ENCODE peak calls at places on chromosomes 16 and 17, in eight cellular contexts. One of them, this sample, is unnamed.

GRCh38 chr17:10769840-10770239 is 34.1 kb downstream of the TMEM238L start:
- DNase-seq in skeletal muscle cell: no peak
- DNase-seq in effector memory CD4-positive, alpha-beta T cell: no peak
- DNase-seq in central memory CD8-positive, alpha-beta T cell: no peak
- DNase-seq in A172: no peak
- DNase-seq in GM12891: no peak
- DNase-seq in HEK293T: no peak
- DNase-seq in aorta: no peak
- DNase-seq in this sample: no peak

GRCh38 chr16:76265434-76266045 is 11.7 kb upstream of the CNTNAP4 start:
- DNase-seq in skeletal muscle cell: no peak
- DNase-seq in effector memory CD4-positive, alpha-beta T cell: no peak
- DNase-seq in central memory CD8-positive, alpha-beta T cell: no peak
- DNase-seq in A172: peak; percentile 37
- DNase-seq in GM12891: no peak
- DNase-seq in HEK293T: peak; percentile 46
- DNase-seq in aorta: no peak
- DNase-seq in this sample: no peak

GRCh38 chr17:71378036-71378435 is 742.8 kb upstream of the SOX9 start:
- DNase-seq in skeletal muscle cell: no peak
- DNase-seq in effector memory CD4-positive, alpha-beta T cell: no peak
- DNase-seq in central memory CD8-positive, alpha-beta T cell: no peak
- DNase-seq in A172: no peak
- DNase-seq in GM12891: no peak
- DNase-seq in HEK293T: no peak
- DNase-seq in aorta: no peak
- DNase-seq in this sample: no peak

GRCh38 chr17:76266244-76266938 is 1.2 kb downstream of the UBALD2 start:
- DNase-seq in skeletal muscle cell: no peak
- DNase-seq in effector memory CD4-positive, alpha-beta T cell: no peak
- DNase-seq in central memory CD8-positive, alpha-beta T cell: no peak
- DNase-seq in A172: peak; percentile 33
- DNase-seq in GM12891: no peak
- DNase-seq in HEK293T: no peak
- DNase-seq in aorta: no peak
- DNase-seq in this sample: no peak

GRCh38 chr16:57663917-57664661 is 4.0 kb upstream of the ADGRG3 start:
- DNase-seq in skeletal muscle cell: no peak
- DNase-seq in effector memory CD4-positive, alpha-beta T cell: no peak
- DNase-seq in central memory CD8-positive, alpha-beta T cell: no peak
- DNase-seq in A172: no peak
- DNase-seq in GM12891: no peak
- DNase-seq in HEK293T: no peak
- DNase-seq in aorta: no peak
- DNase-seq in this sample: no peak

GRCh38 chr17:78675836-78676235 is 98.6 kb upstream of the DNAH17 start:
- DNase-seq in skeletal muscle cell: no peak
- DNase-seq in effector memory CD4-positive, alpha-beta T cell: no peak
- DNase-seq in central memory CD8-positive, alpha-beta T cell: no peak
- DNase-seq in A172: no peak
- DNase-seq in GM12891: no peak
- DNase-seq in HEK293T: no peak
- DNase-seq in aorta: no peak
- DNase-seq in this sample: no peak

GRCh38 chr17:18262641-18263040 is 2.2 kb downstream of the MIEF2 start:
- DNase-seq in skeletal muscle cell: no peak
- DNase-seq in effector memory CD4-positive, alpha-beta T cell: no peak
- DNase-seq in central memory CD8-positive, alpha-beta T cell: no peak
- DNase-seq in A172: no peak
- DNase-seq in GM12891: no peak
- DNase-seq in HEK293T: no peak
- DNase-seq in aorta: no peak
- DNase-seq in this sample: peak; percentile 66

GRCh38 chr16:14202697-14203096 is 131.6 kb downstream of the MRTFB start:
- DNase-seq in skeletal muscle cell: no peak
- DNase-seq in effector memory CD4-positive, alpha-beta T cell: no peak
- DNase-seq in central memory CD8-positive, alpha-beta T cell: no peak
- DNase-seq in A172: no peak
- DNase-seq in GM12891: no peak
- DNase-seq in HEK293T: no peak
- DNase-seq in aorta: no peak
- DNase-seq in this sample: no peak

GRCh38 chr16:2955779-2956565 is 8.1 kb upstream of the KREMEN2 start:
- DNase-seq in skeletal muscle cell: no peak
- DNase-seq in effector memory CD4-positive, alpha-beta T cell: no peak
- DNase-seq in central memory CD8-positive, alpha-beta T cell: no peak
- DNase-seq in A172: no peak
- DNase-seq in GM12891: no peak
- DNase-seq in HEK293T: no peak
- DNase-seq in aorta: no peak
- DNase-seq in this sample: peak; percentile 47

GRCh38 chr16:46772463-46772862 is 24.3 kb upstream of the MYLK3 start:
- DNase-seq in skeletal muscle cell: no peak
- DNase-seq in effector memory CD4-positive, alpha-beta T cell: no peak
- DNase-seq in central memory CD8-positive, alpha-beta T cell: no peak
- DNase-seq in A172: no peak
- DNase-seq in GM12891: no peak
- DNase-seq in HEK293T: no peak
- DNase-seq in aorta: no peak
- DNase-seq in this sample: no peak

GRCh38 chr17:73343739-73344454 is 32.1 kb upstream of the CDC42EP4 start:
- DNase-seq in skeletal muscle cell: no peak
- DNase-seq in effector memory CD4-positive, alpha-beta T cell: no peak
- DNase-seq in central memory CD8-positive, alpha-beta T cell: no peak
- DNase-seq in A172: peak; percentile 60
- DNase-seq in GM12891: no peak
- DNase-seq in HEK293T: no peak
- DNase-seq in aorta: no peak
- DNase-seq in this sample: no peak

GRCh38 chr17:9907131-9907530 is 2.1 kb upstream of the RCVRN start:
- DNase-seq in skeletal muscle cell: no peak
- DNase-seq in effector memory CD4-positive, alpha-beta T cell: no peak
- DNase-seq in central memory CD8-positive, alpha-beta T cell: no peak
- DNase-seq in A172: no peak
- DNase-seq in GM12891: no peak
- DNase-seq in HEK293T: no peak
- DNase-seq in aorta: peak; percentile 5
- DNase-seq in this sample: no peak

GRCh38 chr17:63406689-63407330 is 39.3 kb downstream of the CYB561 start:
- DNase-seq in skeletal muscle cell: peak; percentile 67
- DNase-seq in effector memory CD4-positive, alpha-beta T cell: peak; percentile 51
- DNase-seq in central memory CD8-positive, alpha-beta T cell: peak; percentile 48
- DNase-seq in A172: peak; percentile 91
- DNase-seq in GM12891: peak; percentile 49
- DNase-seq in HEK293T: peak; percentile 82
- DNase-seq in aorta: peak; percentile 63
- DNase-seq in this sample: no peak

GRCh38 chr16:84618428-84619102 is 687 bp upstream of the COTL1 start:
- DNase-seq in skeletal muscle cell: peak; percentile 96
- DNase-seq in effector memory CD4-positive, alpha-beta T cell: no peak
- DNase-seq in central memory CD8-positive, alpha-beta T cell: no peak
- DNase-seq in A172: peak; percentile 100
- DNase-seq in GM12891: no peak
- DNase-seq in HEK293T: peak; percentile 50
- DNase-seq in aorta: peak; percentile 70
- DNase-seq in this sample: no peak

GRCh38 chr16:8572919-8573724 is 17.2 kb downstream of the TMEM114 start:
- DNase-seq in skeletal muscle cell: no peak
- DNase-seq in effector memory CD4-positive, alpha-beta T cell: no peak
- DNase-seq in central memory CD8-positive, alpha-beta T cell: no peak
- DNase-seq in A172: peak; percentile 37
- DNase-seq in GM12891: no peak
- DNase-seq in HEK293T: peak; percentile 39
- DNase-seq in aorta: no peak
- DNase-seq in this sample: no peak

GRCh38 chr17:2402517-2402916 is 1.7 kb upstream of the MNT start:
- DNase-seq in skeletal muscle cell: no peak
- DNase-seq in effector memory CD4-positive, alpha-beta T cell: no peak
- DNase-seq in central memory CD8-positive, alpha-beta T cell: no peak
- DNase-seq in A172: no peak
- DNase-seq in GM12891: no peak
- DNase-seq in HEK293T: no peak
- DNase-seq in aorta: peak; percentile 59
- DNase-seq in this sample: no peak

GRCh38 chr16:58031016-58031800 is 5.7 kb downstream of the MMP15 start:
- DNase-seq in skeletal muscle cell: no peak
- DNase-seq in effector memory CD4-positive, alpha-beta T cell: no peak
- DNase-seq in central memory CD8-positive, alpha-beta T cell: no peak
- DNase-seq in A172: no peak
- DNase-seq in GM12891: no peak
- DNase-seq in HEK293T: no peak
- DNase-seq in aorta: no peak
- DNase-seq in this sample: no peak

GRCh38 chr16:12294471-12294870 is 317.9 kb downstream of the SNX29 start:
- DNase-seq in skeletal muscle cell: no peak
- DNase-seq in effector memory CD4-positive, alpha-beta T cell: no peak
- DNase-seq in central memory CD8-positive, alpha-beta T cell: no peak
- DNase-seq in A172: no peak
- DNase-seq in GM12891: no peak
- DNase-seq in HEK293T: no peak
- DNase-seq in aorta: no peak
- DNase-seq in this sample: no peak

GRCh38 chr17:62882878-62883277 is 74.8 kb upstream of the MARCHF10 start:
- DNase-seq in skeletal muscle cell: peak; percentile 70
- DNase-seq in effector memory CD4-positive, alpha-beta T cell: no peak
- DNase-seq in central memory CD8-positive, alpha-beta T cell: no peak
- DNase-seq in A172: no peak
- DNase-seq in GM12891: no peak
- DNase-seq in HEK293T: no peak
- DNase-seq in aorta: no peak
- DNase-seq in this sample: no peak

GRCh38 chr16:81385031-81385756 is 59.4 kb upstream of the CMIP start:
- DNase-seq in skeletal muscle cell: no peak
- DNase-seq in effector memory CD4-positive, alpha-beta T cell: no peak
- DNase-seq in central memory CD8-positive, alpha-beta T cell: no peak
- DNase-seq in A172: no peak
- DNase-seq in GM12891: no peak
- DNase-seq in HEK293T: no peak
- DNase-seq in aorta: no peak
- DNase-seq in this sample: no peak

GRCh38 chr17:38441429-38442061 is 13.3 kb downstream of the ARHGAP23 start:
- DNase-seq in skeletal muscle cell: no peak
- DNase-seq in effector memory CD4-positive, alpha-beta T cell: no peak
- DNase-seq in central memory CD8-positive, alpha-beta T cell: no peak
- DNase-seq in A172: no peak
- DNase-seq in GM12891: no peak
- DNase-seq in HEK293T: no peak
- DNase-seq in aorta: no peak
- DNase-seq in this sample: no peak

GRCh38 chr16:6081320-6081976 is 983.9 kb upstream of the EEF2KMT start:
- DNase-seq in skeletal muscle cell: no peak
- DNase-seq in effector memory CD4-positive, alpha-beta T cell: no peak
- DNase-seq in central memory CD8-positive, alpha-beta T cell: no peak
- DNase-seq in A172: peak; percentile 29
- DNase-seq in GM12891: peak; percentile 16
- DNase-seq in HEK293T: peak; percentile 46
- DNase-seq in aorta: no peak
- DNase-seq in this sample: no peak

GRCh38 chr17:10357768-10358167 is 15.0 kb downstream of the MYH13 start:
- DNase-seq in skeletal muscle cell: no peak
- DNase-seq in effector memory CD4-positive, alpha-beta T cell: no peak
- DNase-seq in central memory CD8-positive, alpha-beta T cell: no peak
- DNase-seq in A172: no peak
- DNase-seq in GM12891: peak; percentile 30
- DNase-seq in HEK293T: peak; percentile 39
- DNase-seq in aorta: no peak
- DNase-seq in this sample: no peak

GRCh38 chr17:47292206-47292605 is 31.5 kb upstream of the EFCAB13 start:
- DNase-seq in skeletal muscle cell: no peak
- DNase-seq in effector memory CD4-positive, alpha-beta T cell: no peak
- DNase-seq in central memory CD8-positive, alpha-beta T cell: no peak
- DNase-seq in A172: no peak
- DNase-seq in GM12891: no peak
- DNase-seq in HEK293T: no peak
- DNase-seq in aorta: no peak
- DNase-seq in this sample: no peak

GRCh38 chr17:79810138-79811027 is 13.5 kb upstream of the CBX8 start:
- DNase-seq in skeletal muscle cell: peak; percentile 30
- DNase-seq in effector memory CD4-positive, alpha-beta T cell: peak; percentile 71
- DNase-seq in central memory CD8-positive, alpha-beta T cell: peak; percentile 52
- DNase-seq in A172: peak; percentile 75
- DNase-seq in GM12891: peak; percentile 89
- DNase-seq in HEK293T: peak; percentile 91
- DNase-seq in aorta: peak; percentile 77
- DNase-seq in this sample: peak; percentile 85

GRCh38 chr17:17416400-17417360 is 60.1 kb upstream of the MED9 start:
- DNase-seq in skeletal muscle cell: peak; percentile 64
- DNase-seq in effector memory CD4-positive, alpha-beta T cell: no peak
- DNase-seq in central memory CD8-positive, alpha-beta T cell: no peak
- DNase-seq in A172: peak; percentile 44
- DNase-seq in GM12891: no peak
- DNase-seq in HEK293T: no peak
- DNase-seq in aorta: no peak
- DNase-seq in this sample: no peak

GRCh38 chr17:41687828-41688640 is 651 bp upstream of the EIF1 start:
- DNase-seq in skeletal muscle cell: no peak
- DNase-seq in effector memory CD4-positive, alpha-beta T cell: peak; percentile 45
- DNase-seq in central memory CD8-positive, alpha-beta T cell: peak; percentile 49
- DNase-seq in A172: peak; percentile 73
- DNase-seq in GM12891: no peak
- DNase-seq in HEK293T: no peak
- DNase-seq in aorta: peak; percentile 70
- DNase-seq in this sample: no peak

GRCh38 chr17:69872675-69873262 is 202.3 kb upstream of the KCNJ16 start:
- DNase-seq in skeletal muscle cell: no peak
- DNase-seq in effector memory CD4-positive, alpha-beta T cell: no peak
- DNase-seq in central memory CD8-positive, alpha-beta T cell: no peak
- DNase-seq in A172: no peak
- DNase-seq in GM12891: no peak
- DNase-seq in HEK293T: no peak
- DNase-seq in aorta: no peak
- DNase-seq in this sample: no peak

GRCh38 chr17:76811028-76811427 is 57.2 kb upstream of the MGAT5B start:
- DNase-seq in skeletal muscle cell: no peak
- DNase-seq in effector memory CD4-positive, alpha-beta T cell: no peak
- DNase-seq in central memory CD8-positive, alpha-beta T cell: no peak
- DNase-seq in A172: no peak
- DNase-seq in GM12891: no peak
- DNase-seq in HEK293T: no peak
- DNase-seq in aorta: no peak
- DNase-seq in this sample: no peak

GRCh38 chr17:1907818-1908698 is 78.3 kb downstream of the RPA1 start:
- DNase-seq in skeletal muscle cell: no peak
- DNase-seq in effector memory CD4-positive, alpha-beta T cell: no peak
- DNase-seq in central memory CD8-positive, alpha-beta T cell: no peak
- DNase-seq in A172: no peak
- DNase-seq in GM12891: no peak
- DNase-seq in HEK293T: no peak
- DNase-seq in aorta: no peak
- DNase-seq in this sample: no peak

GRCh38 chr17:62671553-62671952 is 44.1 kb downstream of the MRC2 start:
- DNase-seq in skeletal muscle cell: no peak
- DNase-seq in effector memory CD4-positive, alpha-beta T cell: no peak
- DNase-seq in central memory CD8-positive, alpha-beta T cell: no peak
- DNase-seq in A172: no peak
- DNase-seq in GM12891: no peak
- DNase-seq in HEK293T: no peak
- DNase-seq in aorta: peak; percentile 54
- DNase-seq in this sample: peak; percentile 91

GRCh38 chr16:86257546-86257945 is 252.8 kb upstream of the FOXF1 start:
- DNase-seq in skeletal muscle cell: no peak
- DNase-seq in effector memory CD4-positive, alpha-beta T cell: no peak
- DNase-seq in central memory CD8-positive, alpha-beta T cell: no peak
- DNase-seq in A172: no peak
- DNase-seq in GM12891: no peak
- DNase-seq in HEK293T: no peak
- DNase-seq in aorta: no peak
- DNase-seq in this sample: no peak

GRCh38 chr16:71894229-71894920 is 956 bp upstream of the IST1 start:
- DNase-seq in skeletal muscle cell: no peak
- DNase-seq in effector memory CD4-positive, alpha-beta T cell: peak; percentile 36
- DNase-seq in central memory CD8-positive, alpha-beta T cell: peak; percentile 11
- DNase-seq in A172: peak; percentile 56
- DNase-seq in GM12891: no peak
- DNase-seq in HEK293T: peak; percentile 15
- DNase-seq in aorta: peak; percentile 59
- DNase-seq in this sample: peak; percentile 65

GRCh38 chr17:39261286-39261685 is 35.5 kb upstream of the STAC2 start:
- DNase-seq in skeletal muscle cell: no peak
- DNase-seq in effector memory CD4-positive, alpha-beta T cell: no peak
- DNase-seq in central memory CD8-positive, alpha-beta T cell: no peak
- DNase-seq in A172: no peak
- DNase-seq in GM12891: no peak
- DNase-seq in HEK293T: no peak
- DNase-seq in aorta: no peak
- DNase-seq in this sample: no peak